ENCODE peak calls at places on chromosome 9, in nine cellular contexts. One of them, this sample, is unnamed.

GRCh38 chr9:132879443-132880310 is 979 bp downstream of the SPACA9 start:
- DNase-seq in ovary: no peak
- DNase-seq in neural crest cell: no peak
- DNase-seq in OCI-LY7: no peak
- DNase-seq in nephron progenitor cell: no peak
- DNase-seq in hepatocyte: no peak
- DNase-seq in stomach: no peak
- DNase-seq in endodermal cell: no peak
- DNase-seq in GM20000: no peak
- DNase-seq in this sample: no peak

GRCh38 chr9:104856413-104856941 is 71.5 kb downstream of the ABCA1 start:
- DNase-seq in nephron progenitor cell: no peak
- DNase-seq in OCI-LY7: no peak
- DNase-seq in ovary: no peak
- DNase-seq in hepatocyte: peak; percentile 37
- DNase-seq in stomach: no peak
- DNase-seq in endodermal cell: no peak
- DNase-seq in GM20000: no peak
- DNase-seq in neural crest cell: no peak
- DNase-seq in this sample: no peak

GRCh38 chr9:118596374-118597015 is 772.7 kb downstream of the BRINP1 start:
- DNase-seq in neural crest cell: no peak
- DNase-seq in ovary: no peak
- DNase-seq in endodermal cell: no peak
- DNase-seq in GM20000: no peak
- DNase-seq in OCI-LY7: no peak
- DNase-seq in nephron progenitor cell: no peak
- DNase-seq in stomach: no peak
- DNase-seq in hepatocyte: no peak
- DNase-seq in this sample: no peak

GRCh38 chr9:88801214-88801796 is 190.0 kb upstream of the S1PR3 start:
- DNase-seq in endodermal cell: no peak
- DNase-seq in stomach: no peak
- DNase-seq in neural crest cell: no peak
- DNase-seq in GM20000: no peak
- DNase-seq in ovary: no peak
- DNase-seq in hepatocyte: no peak
- DNase-seq in nephron progenitor cell: no peak
- DNase-seq in OCI-LY7: no peak
- DNase-seq in this sample: no peak

GRCh38 chr9:35091536-35091935 is 4.9 kb downstream of the PIGO start:
- DNase-seq in ovary: no peak
- DNase-seq in stomach: no peak
- DNase-seq in nephron progenitor cell: no peak
- DNase-seq in hepatocyte: no peak
- DNase-seq in GM20000: no peak
- DNase-seq in neural crest cell: no peak
- DNase-seq in OCI-LY7: no peak
- DNase-seq in endodermal cell: no peak
- DNase-seq in this sample: no peak

GRCh38 chr9:96663506-96664120 is 8.5 kb upstream of the PRXL2C start:
- DNase-seq in stomach: no peak
- DNase-seq in neural crest cell: no peak
- DNase-seq in GM20000: no peak
- DNase-seq in nephron progenitor cell: no peak
- DNase-seq in hepatocyte: peak; percentile 18
- DNase-seq in endodermal cell: peak; percentile 47
- DNase-seq in ovary: no peak
- DNase-seq in OCI-LY7: no peak
- DNase-seq in this sample: no peak

GRCh38 chr9:127058645-127059021 is 63.8 kb downstream of the ANGPTL2 start:
- DNase-seq in nephron progenitor cell: no peak
- DNase-seq in OCI-LY7: no peak
- DNase-seq in ovary: no peak
- DNase-seq in hepatocyte: no peak
- DNase-seq in stomach: no peak
- DNase-seq in GM20000: no peak
- DNase-seq in neural crest cell: no peak
- DNase-seq in endodermal cell: no peak
- DNase-seq in this sample: no peak

GRCh38 chr9:14079440-14079839 is 234.5 kb downstream of the NFIB start:
- DNase-seq in ovary: no peak
- DNase-seq in stomach: no peak
- DNase-seq in OCI-LY7: no peak
- DNase-seq in nephron progenitor cell: no peak
- DNase-seq in endodermal cell: no peak
- DNase-seq in hepatocyte: no peak
- DNase-seq in neural crest cell: no peak
- DNase-seq in GM20000: no peak
- DNase-seq in this sample: no peak

GRCh38 chr9:108382267-108382666 is 473.5 kb downstream of the ACTL7B start:
- DNase-seq in ovary: no peak
- DNase-seq in neural crest cell: no peak
- DNase-seq in stomach: no peak
- DNase-seq in hepatocyte: no peak
- DNase-seq in endodermal cell: no peak
- DNase-seq in OCI-LY7: no peak
- DNase-seq in nephron progenitor cell: no peak
- DNase-seq in GM20000: no peak
- DNase-seq in this sample: no peak

GRCh38 chr9:137445930-137446431 is 4.8 kb upstream of the ENTPD8 start:
- DNase-seq in GM20000: no peak
- DNase-seq in OCI-LY7: no peak
- DNase-seq in nephron progenitor cell: no peak
- DNase-seq in neural crest cell: no peak
- DNase-seq in hepatocyte: no peak
- DNase-seq in stomach: no peak
- DNase-seq in ovary: peak; percentile 28
- DNase-seq in endodermal cell: no peak
- DNase-seq in this sample: no peak
- TF ChIP-seq CTCF in GM20000: no peak
- TF ChIP-seq CTCF in OCI-LY7: no peak
- TF ChIP-seq CTCF in nephron progenitor cell: no peak
- TF ChIP-seq CTCF in neural crest cell: no peak
- TF ChIP-seq CTCF in hepatocyte: no peak
- TF ChIP-seq CTCF in stomach: no peak
- TF ChIP-seq CTCF in ovary: no peak
- TF ChIP-seq CTCF in endodermal cell: no peak
- TF ChIP-seq CTCF in this sample: no peak

DNA sequence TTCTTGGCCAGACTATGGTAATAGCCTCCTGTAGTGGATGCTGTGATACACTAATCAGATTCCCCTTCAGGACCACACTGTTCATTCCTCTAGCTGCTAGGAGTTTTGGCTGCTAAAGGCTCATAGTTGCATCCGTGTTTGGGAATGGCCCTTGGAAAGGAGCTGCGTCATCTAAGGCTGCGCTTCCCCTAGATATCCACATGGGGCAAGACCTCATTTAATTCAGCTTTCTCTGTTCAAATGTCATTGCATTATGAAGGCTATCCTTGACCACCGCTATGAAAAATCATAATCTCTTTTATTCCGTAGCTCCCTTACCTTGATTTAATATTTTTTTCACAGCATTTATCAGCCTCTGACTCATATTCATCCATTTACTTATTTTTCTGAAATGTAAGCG is 258.3 kb upstream of the NR4A3 start:
- DNase-seq in GM20000: no peak
- DNase-seq in stomach: no peak
- DNase-seq in hepatocyte: no peak
- DNase-seq in neural crest cell: no peak
- DNase-seq in ovary: no peak
- DNase-seq in endodermal cell: no peak
- DNase-seq in OCI-LY7: no peak
- DNase-seq in nephron progenitor cell: no peak
- DNase-seq in this sample: no peak
- TF ChIP-seq CTCF in GM20000: no peak
- TF ChIP-seq CTCF in stomach: no peak
- TF ChIP-seq CTCF in hepatocyte: no peak
- TF ChIP-seq CTCF in neural crest cell: peak; percentile 20
- TF ChIP-seq CTCF in ovary: no peak
- TF ChIP-seq CTCF in endodermal cell: peak; percentile 43
- TF ChIP-seq CTCF in OCI-LY7: peak; percentile 30
- TF ChIP-seq CTCF in nephron progenitor cell: no peak
- TF ChIP-seq CTCF in this sample: no peak

DNA sequence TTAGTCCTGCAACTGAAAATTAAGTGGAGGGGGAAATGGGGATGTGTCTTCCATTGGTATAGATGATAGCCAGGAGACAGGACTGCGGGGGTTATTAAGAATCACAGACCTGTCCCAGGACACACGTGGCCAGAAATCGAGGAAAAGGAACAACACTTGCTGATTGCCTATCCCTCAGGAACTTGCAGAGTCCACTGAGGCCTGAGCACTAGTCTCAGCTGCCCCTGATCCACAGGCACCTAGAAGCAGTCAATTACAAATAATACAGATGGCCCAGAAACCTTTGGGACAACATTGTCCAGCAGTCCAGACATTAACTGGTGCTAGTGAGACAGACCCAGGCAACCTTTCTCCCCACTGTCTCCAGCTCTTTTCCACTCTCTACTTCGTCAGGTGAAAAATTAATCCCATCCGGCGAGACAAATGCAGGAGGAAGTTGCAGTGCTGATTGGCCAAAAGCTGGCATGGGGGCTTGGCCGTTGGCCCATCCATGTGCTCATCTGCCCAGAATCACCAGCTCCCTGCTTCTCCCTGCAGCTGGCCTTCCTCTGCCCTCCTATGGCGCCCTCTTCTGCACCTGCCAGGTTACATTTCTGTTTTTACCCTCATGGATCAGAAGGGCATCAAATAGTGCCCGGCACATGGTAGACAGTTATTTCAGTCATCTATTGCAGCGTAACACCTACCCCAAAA is 3.5 kb upstream of the B4GALT1 start:
- DNase-seq in stomach: peak; percentile 38
- DNase-seq in ovary: peak; percentile 47
- DNase-seq in nephron progenitor cell: no peak
- DNase-seq in OCI-LY7: peak; percentile 35
- DNase-seq in GM20000: no peak
- DNase-seq in neural crest cell: no peak
- DNase-seq in hepatocyte: no peak
- DNase-seq in endodermal cell: peak; percentile 80
- DNase-seq in this sample: peak; percentile 75
- TF ChIP-seq CTCF in stomach: no peak
- TF ChIP-seq CTCF in ovary: no peak
- TF ChIP-seq CTCF in nephron progenitor cell: no peak
- TF ChIP-seq CTCF in OCI-LY7: peak; percentile 72
- TF ChIP-seq CTCF in GM20000: no peak
- TF ChIP-seq CTCF in neural crest cell: no peak
- TF ChIP-seq CTCF in hepatocyte: peak; percentile 29
- TF ChIP-seq CTCF in endodermal cell: peak; percentile 66
- TF ChIP-seq CTCF in this sample: no peak

GRCh38 chr9:116646661-116647514 is 40.2 kb upstream of the TRIM32 start:
- DNase-seq in neural crest cell: no peak
- DNase-seq in stomach: no peak
- DNase-seq in GM20000: peak; percentile 29
- DNase-seq in ovary: no peak
- DNase-seq in hepatocyte: peak; percentile 56
- DNase-seq in OCI-LY7: peak; percentile 7
- DNase-seq in nephron progenitor cell: no peak
- DNase-seq in endodermal cell: no peak
- DNase-seq in this sample: no peak
- TF ChIP-seq CTCF in neural crest cell: peak; percentile 68
- TF ChIP-seq CTCF in stomach: no peak
- TF ChIP-seq CTCF in GM20000: peak; percentile 29
- TF ChIP-seq CTCF in ovary: no peak
- TF ChIP-seq CTCF in hepatocyte: peak; percentile 70
- TF ChIP-seq CTCF in OCI-LY7: peak; percentile 71
- TF ChIP-seq CTCF in nephron progenitor cell: peak; percentile 55
- TF ChIP-seq CTCF in endodermal cell: peak; percentile 88
- TF ChIP-seq CTCF in this sample: peak; percentile 38

GRCh38 chr9:114285166-114285867 is 37.6 kb upstream of the ORM1 start:
- DNase-seq in neural crest cell: no peak
- DNase-seq in stomach: no peak
- DNase-seq in hepatocyte: peak; percentile 87
- DNase-seq in nephron progenitor cell: peak; percentile 37
- DNase-seq in GM20000: no peak
- DNase-seq in endodermal cell: peak; percentile 52
- DNase-seq in ovary: peak; percentile 88
- DNase-seq in OCI-LY7: no peak
- DNase-seq in this sample: peak; percentile 53
- TF ChIP-seq CTCF in neural crest cell: no peak
- TF ChIP-seq CTCF in stomach: no peak
- TF ChIP-seq CTCF in hepatocyte: no peak
- TF ChIP-seq CTCF in nephron progenitor cell: no peak
- TF ChIP-seq CTCF in GM20000: no peak
- TF ChIP-seq CTCF in endodermal cell: no peak
- TF ChIP-seq CTCF in ovary: peak; percentile 26
- TF ChIP-seq CTCF in OCI-LY7: no peak
- TF ChIP-seq CTCF in this sample: no peak

DNA sequence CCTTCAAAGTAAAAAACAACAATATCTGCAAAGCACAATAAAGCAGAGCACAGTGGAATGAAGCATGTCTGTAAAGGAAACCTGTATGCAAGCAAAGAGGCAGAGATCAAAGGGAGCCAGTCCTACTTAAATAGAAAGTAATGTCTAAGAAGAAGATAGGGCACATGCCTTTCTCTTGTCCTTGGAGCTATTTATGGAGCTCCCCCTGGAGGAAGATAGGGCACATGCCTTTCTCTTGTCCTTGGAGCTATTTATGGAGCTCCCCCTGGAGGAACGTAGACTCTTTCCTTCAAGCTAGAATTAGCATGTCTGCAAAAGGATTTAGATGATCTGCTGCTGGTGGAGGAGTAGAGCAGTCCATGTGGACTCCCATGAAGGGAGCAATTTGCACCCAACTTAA is 168.1 kb upstream of the RASEF start:
- DNase-seq in OCI-LY7: no peak
- DNase-seq in GM20000: no peak
- DNase-seq in nephron progenitor cell: no peak
- DNase-seq in ovary: no peak
- DNase-seq in neural crest cell: no peak
- DNase-seq in endodermal cell: no peak
- DNase-seq in stomach: no peak
- DNase-seq in hepatocyte: peak; percentile 51
- DNase-seq in this sample: no peak
- TF ChIP-seq CTCF in OCI-LY7: no peak
- TF ChIP-seq CTCF in GM20000: no peak
- TF ChIP-seq CTCF in nephron progenitor cell: peak; percentile 17
- TF ChIP-seq CTCF in ovary: no peak
- TF ChIP-seq CTCF in neural crest cell: peak; percentile 61
- TF ChIP-seq CTCF in endodermal cell: peak; percentile 82
- TF ChIP-seq CTCF in stomach: no peak
- TF ChIP-seq CTCF in hepatocyte: peak; percentile 41
- TF ChIP-seq CTCF in this sample: no peak

DNA sequence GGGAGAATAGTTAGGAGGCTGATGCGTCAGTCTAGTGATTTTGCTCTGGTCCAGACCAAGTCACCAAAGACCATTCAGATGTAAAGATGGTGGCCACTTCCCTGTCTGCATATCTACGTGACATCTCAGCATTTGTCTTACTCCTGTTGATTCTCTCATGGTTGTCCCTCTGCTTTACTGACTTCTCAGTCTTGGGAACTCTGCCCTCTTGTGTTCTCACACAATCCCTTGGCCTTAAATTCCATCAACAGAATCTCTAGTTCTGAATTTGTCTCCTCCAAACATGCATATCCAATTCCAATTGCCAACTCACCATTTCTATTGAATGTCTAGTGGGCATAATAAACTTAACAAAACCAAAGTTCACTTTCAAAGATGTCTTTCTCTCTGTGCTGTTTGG is 147.8 kb downstream of the SLC24A2 start:
- DNase-seq in hepatocyte: no peak
- DNase-seq in nephron progenitor cell: no peak
- DNase-seq in OCI-LY7: no peak
- DNase-seq in stomach: no peak
- DNase-seq in GM20000: no peak
- DNase-seq in ovary: no peak
- DNase-seq in endodermal cell: no peak
- DNase-seq in neural crest cell: no peak
- DNase-seq in this sample: no peak
- TF ChIP-seq CTCF in hepatocyte: no peak
- TF ChIP-seq CTCF in nephron progenitor cell: no peak
- TF ChIP-seq CTCF in OCI-LY7: no peak
- TF ChIP-seq CTCF in stomach: no peak
- TF ChIP-seq CTCF in GM20000: no peak
- TF ChIP-seq CTCF in ovary: no peak
- TF ChIP-seq CTCF in endodermal cell: peak; percentile 72
- TF ChIP-seq CTCF in neural crest cell: no peak
- TF ChIP-seq CTCF in this sample: no peak

GRCh38 chr9:134419684-134420076 is 93.4 kb downstream of the RXRA start:
- DNase-seq in hepatocyte: peak; percentile 36
- DNase-seq in GM20000: no peak
- DNase-seq in neural crest cell: no peak
- DNase-seq in OCI-LY7: no peak
- DNase-seq in ovary: no peak
- DNase-seq in stomach: no peak
- DNase-seq in endodermal cell: peak; percentile 92
- DNase-seq in nephron progenitor cell: no peak
- DNase-seq in this sample: no peak
- TF ChIP-seq CTCF in hepatocyte: peak; percentile 24
- TF ChIP-seq CTCF in GM20000: peak; percentile 22
- TF ChIP-seq CTCF in neural crest cell: peak; percentile 54
- TF ChIP-seq CTCF in OCI-LY7: peak; percentile 59
- TF ChIP-seq CTCF in ovary: no peak
- TF ChIP-seq CTCF in stomach: no peak
- TF ChIP-seq CTCF in endodermal cell: peak; percentile 74
- TF ChIP-seq CTCF in nephron progenitor cell: peak; percentile 38
- TF ChIP-seq CTCF in this sample: no peak